ENCODE peak calls at places on chromosome 11, in six cellular contexts. S is GM23338, T is HCT116, C is A549, Q is K562, J is SK-N-SH. K is an unnamed sample.

GRCh38 chr11:95544095-95544795 is 245.3 kb downstream of the FAM76B start:
- DNase-seq in S (no peak), T (no peak), C (no peak), Q (no peak), J (no peak), K (no peak)

GRCh38 chr11:61586792-61587430 is 6.0 kb upstream of the SYT7 start:
- DNase-seq in S (peak; percentile 60), T (no peak), C (no peak), Q (no peak), J (no peak), K (no peak)

GRCh38 chr11:94519478-94520084 is 7.3 kb downstream of the C11orf97 start:
- DNase-seq in S (peak; percentile 62), T (peak; percentile 19), C (peak; percentile 6), Q (peak; percentile 21), J (peak; percentile 38), K (no peak)

GRCh38 chr11:95341246-95341645 is 110.2 kb upstream of the SESN3 start:
- DNase-seq in S (no peak), T (no peak), C (no peak), Q (no peak), J (no peak), K (no peak)

GRCh38 chr11:104653011-104653806 is 245.1 kb downstream of the CASP12 start:
- DNase-seq in S (no peak), T (no peak), C (no peak), Q (no peak), J (peak; percentile 17), K (no peak)

GRCh38 chr11:2651826-2652237 is 48.0 kb downstream of the KCNQ1OT1 start:
- DNase-seq in S (no peak), T (no peak), C (no peak), Q (no peak), J (peak; percentile 73), K (no peak)

GRCh38 chr11:64021742-64022067 is 14.0 kb upstream of the FLRT1 start:
- DNase-seq in S (peak; percentile 60), T (no peak), C (no peak), Q (no peak), J (no peak), K (no peak)

GRCh38 chr11:32266611-32267010 is 168.7 kb downstream of the WT1 start:
- DNase-seq in S (no peak), T (no peak), C (no peak), Q (no peak), J (no peak), K (no peak)

GRCh38 chr11:45145421-45146071 is 893 bp upstream of the PRDM11 start:
- DNase-seq in S (peak; percentile 93), T (no peak), C (no peak), Q (peak; percentile 25), J (no peak), K (no peak)

GRCh38 chr11:93652161-93652597 is 9.3 kb upstream of the CEP295 start:
- DNase-seq in S (peak; percentile 67), T (no peak), C (no peak), Q (peak; percentile 18), J (peak; percentile 19), K (no peak)

GRCh38 chr11:47236482-47236881 is 12.1 kb downstream of the ACP2 start:
- DNase-seq in S (no peak), T (no peak), C (no peak), Q (no peak), J (peak; percentile 3), K (no peak)

GRCh38 chr11:63564056-63564784 is 1.0 kb upstream of the PLAAT2 start:
- DNase-seq in S (no peak), T (no peak), C (no peak), Q (no peak), J (no peak), K (no peak)

GRCh38 chr11:47179655-47179991 is 2.9 kb upstream of the ARFGAP2 start:
- DNase-seq in S (peak; percentile 79), T (no peak), C (peak; percentile 78), Q (peak; percentile 65), J (peak; percentile 81), K (no peak)

GRCh38 chr11:66936326-66936725 is 21.9 kb downstream of the PC start:
- DNase-seq in S (no peak), T (no peak), C (no peak), Q (no peak), J (no peak), K (no peak)

GRCh38 chr11:94924074-94925031 is 49.0 kb downstream of the CWC15 start:
- DNase-seq in S (no peak), T (no peak), C (no peak), Q (no peak), J (peak; percentile 54), K (no peak)

GRCh38 chr11:102446606-102447005 is 6.0 kb downstream of the TMEM123 start:
- DNase-seq in S (no peak), T (no peak), C (peak; percentile 32), Q (no peak), J (no peak), K (no peak)

GRCh38 chr11:106159846-106160245 is 82.4 kb downstream of the AASDHPPT start:
- DNase-seq in S (no peak), T (no peak), C (no peak), Q (no peak), J (no peak), K (no peak)

GRCh38 chr11:124930799-124931198 is 5.0 kb downstream of the HEPACAM start:
- DNase-seq in S (no peak), T (no peak), C (no peak), Q (no peak), J (no peak), K (no peak)

GRCh38 chr11:95451682-95452081 is 220.7 kb upstream of the SESN3 start:
- DNase-seq in S (no peak), T (no peak), C (no peak), Q (no peak), J (no peak), K (no peak)

GRCh38 chr11:61477734-61478148 is 30.8 kb upstream of the LRRC10B start:
- DNase-seq in S (peak; percentile 82), T (no peak), C (peak; percentile 63), Q (peak; percentile 75), J (peak; percentile 89), K (no peak)

DNA sequence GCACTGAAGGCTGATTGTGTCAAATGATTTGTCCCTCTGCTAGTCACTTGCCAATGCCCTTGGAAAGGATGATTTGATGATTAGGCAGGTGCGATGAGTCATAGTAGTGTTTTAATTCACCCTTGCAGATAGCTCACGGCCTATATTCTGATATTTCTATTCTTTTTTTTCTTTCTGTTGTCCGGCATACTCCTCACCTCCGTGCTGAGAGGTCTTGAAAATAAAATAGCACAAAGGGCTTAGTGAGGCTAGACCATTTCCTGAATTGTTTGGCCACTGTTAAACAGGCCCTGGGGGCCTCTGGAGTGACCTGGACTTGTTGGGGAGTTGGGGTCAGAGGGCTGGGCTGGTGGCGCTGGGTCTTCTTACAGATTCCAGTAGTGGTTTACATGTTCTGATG is 99.8 kb downstream of the ZBTB16 start:
- DNase-seq in S (no peak), T (no peak), C (no peak), Q (no peak), J (no peak), K (no peak)
- TF ChIP-seq REST in S (no peak), T (no peak), C (no peak), Q (no peak), J (no peak), K (no peak)

DNA sequence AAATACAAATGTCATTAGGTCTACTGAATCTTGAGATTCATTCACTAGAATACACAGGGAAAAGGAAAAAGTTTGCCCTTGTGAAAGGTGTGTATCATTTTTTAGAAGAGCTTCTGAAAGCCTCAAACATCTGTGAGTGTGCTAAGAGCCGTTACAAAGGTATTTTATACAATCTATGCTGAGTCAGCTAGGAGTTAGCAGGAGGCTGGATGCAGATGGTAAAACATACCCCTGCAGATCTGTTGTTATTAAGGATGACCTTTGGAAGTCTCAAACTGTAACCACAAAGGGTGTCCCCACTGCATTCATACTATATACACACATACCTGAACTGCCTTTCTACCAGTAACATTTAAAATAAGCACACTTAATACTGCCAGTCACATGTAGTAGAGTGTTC is 8.3 kb upstream of the C11orf91 start:
- DNase-seq in S (no peak), T (no peak), C (no peak), Q (no peak), J (no peak), K (no peak)
- H3K4me1 ChIP-seq in S (peaks cover 9% of the 10 kb centered on the region), T (peaks cover 20% of the 10 kb centered on the region), C (peaks cover 62% of the 10 kb centered on the region), Q (no peaks in the 10 kb centered on the region), J (peaks cover 36% of the 10 kb centered on the region), K (peaks cover 69% of the 10 kb centered on the region)

GRCh38 chr11:27203077-27203476 is 159.9 kb downstream of the CCDC34 start:
- DNase-seq in S (no peak), T (no peak), C (no peak), Q (no peak), J (no peak), K (no peak)

GRCh38 chr11:27205779-27206549 is 157.1 kb downstream of the CCDC34 start:
- DNase-seq in S (no peak), T (no peak), C (no peak), Q (no peak), J (no peak), K (no peak)

GRCh38 chr11:27207025-27207650 is 155.9 kb downstream of the CCDC34 start:
- DNase-seq in S (no peak), T (no peak), C (no peak), Q (peak; percentile 23), J (no peak), K (no peak)

GRCh38 chr11:27205269-27205668 is 157.7 kb downstream of the CCDC34 start:
- DNase-seq in S (no peak), T (no peak), C (no peak), Q (no peak), J (no peak), K (no peak)

DNA sequence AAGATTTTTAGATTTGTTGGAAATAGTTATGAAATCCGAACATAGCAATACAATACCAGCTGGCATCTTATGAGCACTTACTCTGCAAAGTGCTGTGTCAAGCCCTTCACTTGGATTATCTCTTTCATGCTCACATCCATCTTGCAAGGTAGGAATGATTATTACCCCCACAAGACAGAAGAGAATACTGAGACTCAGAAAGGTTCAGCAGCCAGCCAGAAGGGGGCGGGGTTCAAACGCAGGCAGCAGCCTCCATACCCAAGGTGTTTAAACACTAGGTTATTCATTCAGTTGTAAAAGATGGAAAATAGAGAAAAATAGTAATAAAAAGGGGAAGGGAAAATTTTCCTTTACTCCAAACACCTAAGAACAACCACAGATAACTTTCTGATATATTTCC is 158.5 kb downstream of the CCDC34 start:
- DNase-seq in S (peak; percentile 56), T (peak; percentile 15), C (no peak), Q (no peak), J (no peak), K (no peak)
- TF ChIP-seq REST in S (no peak), T (no peak), C (no peak), Q (no peak), J (no peak), K (no peak)

GRCh38 chr11:118003021-118003423 is 16.8 kb downstream of the IL10RA start:
- DNase-seq in S (no peak), T (no peak), C (no peak), Q (peak; percentile 58), J (no peak), K (no peak)
- H3K4me1 ChIP-seq in S (peaks cover 4% of the 10 kb centered on the region), T (no peaks in the 10 kb centered on the region), C (no peaks in the 10 kb centered on the region), Q (peaks cover 74% of the 10 kb centered on the region), J (no peaks in the 10 kb centered on the region), K (no peaks in the 10 kb centered on the region)

GRCh38 chr11:65776710-65777141 is 4.0 kb downstream of the AP5B1 start:
- DNase-seq in S (no peak), T (no peak), C (no peak), Q (no peak), J (no peak), K (no peak)
- TF ChIP-seq REST in S (no peak), T (no peak), C (no peak), Q (no peak), J (no peak), K (no peak)

GRCh38 chr11:133953999-133954398 is 2.8 kb downstream of the IGSF9B start:
- DNase-seq in S (no peak), T (no peak), C (no peak), Q (no peak), J (no peak), K (no peak)
- H3K4me1 ChIP-seq in S (peaks cover 64% of the 10 kb centered on the region), T (peaks cover 27% of the 10 kb centered on the region), C (peaks cover 3% of the 10 kb centered on the region), Q (peaks cover 7% of the 10 kb centered on the region), J (no peaks in the 10 kb centered on the region), K (peaks cover 9% of the 10 kb centered on the region)